ENCODE peak calls at places on chromosome 1, in eight cellular contexts. D is AML-193, M is AG09319, X is ACHN, L is foreskin keratinocyte, J is Caki2, R is left ventricle myocardium superior, S is AG09309. A is an unnamed sample.

GRCh38 chr1:194698908-194699318 is 1512.5 kb upstream of the B3GALT2 start:
- DNase-seq in D (no peak), M (no peak), X (no peak), L (no peak), J (no peak), R (no peak), S (no peak), A (no peak)

GRCh38 chr1:182330303-182330702 is 61.3 kb downstream of the GLUL start:
- DNase-seq in D (no peak), M (no peak), X (no peak), L (peak), J (no peak), R (peak), S (no peak), A (peak)

GRCh38 chr1:116987256-116987555 is 14.4 kb upstream of the CD101 start:
- DNase-seq in D (no peak), M (no peak), X (no peak), L (no peak), J (no peak), R (no peak), S (no peak), A (no peak)

GRCh38 chr1:34843392-34844251 is 15.9 kb downstream of the SMIM12 start:
- DNase-seq in D (no peak), M (no peak), X (no peak), L (no peak), J (no peak), R (no peak), S (no peak), A (no peak)

GRCh38 chr1:42979037-42979432 is 20.4 kb upstream of the SLC2A1 start:
- DNase-seq in D (no peak), M (no peak), X (no peak), L (no peak), J (no peak), R (no peak), S (no peak), A (no peak)

GRCh38 chr1:77282187-77282865 is 507 bp downstream of the AK5 start:
- DNase-seq in D (no peak), M (no peak), X (peak), L (no peak), J (peak), R (peak), S (no peak), A (peak)

GRCh38 chr1:201136696-201137392 is 9.9 kb upstream of the ASCL5 start:
- DNase-seq in D (no peak), M (no peak), X (no peak), L (no peak), J (no peak), R (no peak), S (no peak), A (no peak)

GRCh38 chr1:23196627-23197328 is 20.5 kb downstream of the HTR1D start:
- DNase-seq in D (no peak), M (peak), X (peak), L (peak), J (peak), R (no peak), S (peak), A (peak)

GRCh38 chr1:34758751-34759150 is 789 bp upstream of the GJB4 start:
- DNase-seq in D (no peak), M (no peak), X (peak), L (no peak), J (peak), R (no peak), S (no peak), A (no peak)

GRCh38 chr1:188089015-188089414 is 1260.3 kb downstream of the PLA2G4A start:
- DNase-seq in D (no peak), M (no peak), X (no peak), L (no peak), J (no peak), R (no peak), S (no peak), A (no peak)

GRCh38 chr1:115337633-115338456 is at the start of gene NGF:
- DNase-seq in D (no peak), M (no peak), X (peak), L (no peak), J (no peak), R (peak), S (no peak), A (no peak)